ENCODE peak calls at places on chromosome 16, in four cellular contexts. C is HEK293T, G is GM12878, B is HepG2. Z is an unnamed sample.

GRCh38 chr16:57754354-57755060 is 18.9 kb downstream of the KATNB1 start:
- DNase-seq in G (no peak), C (no peak), B (no peak), Z (no peak)

GRCh38 chr16:66569131-66569530 is 2.9 kb downstream of the CMTM1 start:
- DNase-seq in G (no peak), B (no peak), C (no peak), Z (no peak)

GRCh38 chr16:67645397-67646121 is 615 bp downstream of the CARMIL2 start:
- DNase-seq in G (no peak), B (no peak), C (no peak), Z (no peak)

GRCh38 chr16:88989852-88990547 is 13.0 kb upstream of the CBFA2T3 start:
- DNase-seq in G (no peak), B (no peak), C (no peak), Z (no peak)

GRCh38 chr16:19777061-19777460 is 59.0 kb downstream of the IQCK start:
- DNase-seq in G (no peak), B (no peak), C (no peak), Z (no peak)

GRCh38 chr16:14181371-14182050 is 110.4 kb downstream of the MRTFB start:
- DNase-seq in G (no peak), B (no peak), C (no peak), Z (no peak)

GRCh38 chr16:2835638-2836493 is 5.8 kb downstream of the ZG16B start:
- DNase-seq in C (no peak), B (peak; percentile 72), G (no peak), Z (no peak)

GRCh38 chr16:12094537-12095265 is 118.2 kb downstream of the SNX29 start:
- DNase-seq in C (no peak), G (no peak), B (no peak), Z (no peak)

GRCh38 chr16:83068686-83069085 is 441.9 kb downstream of the CDH13 start:
- DNase-seq in G (no peak), C (no peak), B (no peak), Z (no peak)

GRCh38 chr16:12245088-12245922 is 268.8 kb downstream of the SNX29 start:
- DNase-seq in G (no peak), B (no peak), C (no peak), Z (no peak)

GRCh38 chr16:70772493-70772892 is 28.5 kb downstream of the VAC14 start:
- DNase-seq in C (no peak), G (no peak), B (no peak), Z (no peak)

GRCh38 chr16:9072806-9073341 is 18.6 kb upstream of the HAPSTR1 start:
- DNase-seq in C (no peak), G (peak; percentile 44), B (no peak), Z (no peak)

GRCh38 chr16:70428178-70428998 is 10.5 kb downstream of the ST3GAL2 start:
- DNase-seq in C (peak; percentile 43), B (peak; percentile 100), G (peak; percentile 79), Z (peak; percentile 96)

GRCh38 chr16:70770968-70771552 is 29.9 kb downstream of the VAC14 start:
- DNase-seq in B (peak; percentile 55), G (no peak), C (peak; percentile 67), Z (peak; percentile 84)

GRCh38 chr16:31105677-31106213 is 2.4 kb upstream of the BCKDK start:
- DNase-seq in B (peak; percentile 79), G (no peak), C (peak; percentile 79), Z (peak; percentile 87)

GRCh38 chr16:2178321-2179106 is 17.9 kb downstream of the CASKIN1 start:
- DNase-seq in C (peak; percentile 98), G (no peak), B (no peak), Z (peak; percentile 92)

GRCh38 chr16:77295896-77296295 is 96.7 kb downstream of the SYCE1L start:
- DNase-seq in B (no peak), G (no peak), C (no peak), Z (no peak)

GRCh38 chr16:81431554-81432353 is 12.9 kb upstream of the CMIP start:
- DNase-seq in B (peak; percentile 90), C (no peak), G (no peak), Z (no peak)

GRCh38 chr16:17457513-17457912 is 13.2 kb downstream of the XYLT1 start:
- DNase-seq in C (no peak), G (no peak), B (no peak), Z (no peak)

GRCh38 chr16:81610936-81611335 is 166.3 kb downstream of the CMIP start:
- DNase-seq in B (no peak), G (no peak), C (no peak), Z (no peak)

GRCh38 chr16:68792465-68793324 is 50.6 kb upstream of the TANGO6 start:
- DNase-seq in B (peak; percentile 95), G (no peak), C (no peak), Z (no peak)
- TF ChIP-seq FOXK2 in B (peak; percentile 90), G (no peak), C (no peak), Z (no peak)

GRCh38 chr16:56356276-56357241 is 68.8 kb downstream of the AMFR start:
- DNase-seq in C (peak; percentile 90), G (peak; percentile 46), B (peak; percentile 84), Z (peak; percentile 80)

GRCh38 chr16:56354746-56355145 is 70.6 kb downstream of the AMFR start:
- DNase-seq in B (no peak), C (no peak), G (no peak), Z (no peak)

GRCh38 chr16:56357291-56357764 is 68.0 kb downstream of the AMFR start:
- DNase-seq in B (no peak), G (no peak), C (no peak), Z (no peak)

GRCh38 chr16:56355221-56355620 is 70.1 kb downstream of the AMFR start:
- DNase-seq in C (no peak), G (no peak), B (no peak), Z (no peak)

DNA sequence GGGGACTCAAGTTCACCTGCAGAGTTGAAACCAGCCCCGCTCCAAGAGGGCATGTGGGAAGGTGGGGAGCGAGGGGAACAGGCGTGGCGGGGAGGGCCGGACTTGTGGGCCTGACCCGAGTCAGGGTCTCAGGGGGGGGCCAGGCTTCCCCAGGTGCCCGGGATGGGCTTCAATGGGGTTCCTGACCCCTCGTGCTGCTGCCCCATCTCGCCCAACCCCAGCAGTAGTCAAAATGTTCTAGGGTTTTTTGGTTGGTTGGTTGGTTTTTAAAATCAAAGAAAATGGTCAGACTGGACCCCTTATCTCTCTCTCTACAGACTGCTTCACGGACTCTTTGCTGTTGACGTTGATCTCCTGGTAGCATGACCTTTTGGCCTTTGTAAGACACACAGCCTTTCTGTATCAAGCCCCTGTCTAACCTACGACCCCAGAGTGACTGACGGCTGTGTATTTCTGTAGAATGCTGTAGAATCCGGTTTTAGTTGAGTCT is 69.5 kb downstream of the AMFR start:
- DNase-seq in C (no peak), B (no peak), G (no peak), Z (peak; percentile 76)
- TF ChIP-seq FOXK2 in C (no peak), B (no peak), G (no peak), Z (peak; percentile 51)

DNA sequence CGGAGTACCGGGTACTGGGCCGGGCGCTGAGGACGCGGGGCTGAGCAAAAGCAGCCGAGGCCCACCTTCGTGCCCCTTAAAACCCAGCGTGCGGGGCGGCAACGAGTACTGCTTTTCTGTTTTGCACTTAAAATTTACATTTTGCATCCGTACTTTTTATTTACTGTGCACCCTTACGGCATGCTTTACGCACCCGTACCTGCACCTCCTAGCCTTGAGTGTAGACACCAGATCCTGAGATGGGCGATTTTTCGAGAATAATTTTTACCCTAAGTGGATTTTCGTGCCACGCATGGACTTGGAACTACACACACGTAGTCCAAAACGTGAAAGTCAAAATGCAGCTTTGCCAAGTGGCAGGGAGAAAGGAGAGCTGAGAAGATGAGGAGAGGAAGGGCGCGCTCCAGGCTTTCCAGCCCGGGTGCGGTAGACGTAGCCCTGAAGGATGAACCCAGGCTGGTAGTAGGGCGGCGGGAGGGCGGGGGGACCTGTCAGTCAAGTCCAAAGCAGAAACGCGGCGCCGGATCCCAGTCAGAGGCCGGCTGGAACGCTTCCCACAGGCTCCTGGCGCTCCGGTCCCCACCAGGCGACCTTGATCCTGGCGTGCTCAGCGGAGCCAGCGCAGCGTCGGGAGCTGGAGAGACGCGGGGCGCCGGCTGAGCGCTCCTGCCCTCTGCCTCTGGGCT is 1.2 kb upstream of the CBLN1 start:
- DNase-seq in B (peak; percentile 12), C (peak; percentile 46), G (no peak), Z (no peak)
- TF ChIP-seq FOXK2 in B (no peak), C (no peak), G (no peak), Z (no peak)

DNA sequence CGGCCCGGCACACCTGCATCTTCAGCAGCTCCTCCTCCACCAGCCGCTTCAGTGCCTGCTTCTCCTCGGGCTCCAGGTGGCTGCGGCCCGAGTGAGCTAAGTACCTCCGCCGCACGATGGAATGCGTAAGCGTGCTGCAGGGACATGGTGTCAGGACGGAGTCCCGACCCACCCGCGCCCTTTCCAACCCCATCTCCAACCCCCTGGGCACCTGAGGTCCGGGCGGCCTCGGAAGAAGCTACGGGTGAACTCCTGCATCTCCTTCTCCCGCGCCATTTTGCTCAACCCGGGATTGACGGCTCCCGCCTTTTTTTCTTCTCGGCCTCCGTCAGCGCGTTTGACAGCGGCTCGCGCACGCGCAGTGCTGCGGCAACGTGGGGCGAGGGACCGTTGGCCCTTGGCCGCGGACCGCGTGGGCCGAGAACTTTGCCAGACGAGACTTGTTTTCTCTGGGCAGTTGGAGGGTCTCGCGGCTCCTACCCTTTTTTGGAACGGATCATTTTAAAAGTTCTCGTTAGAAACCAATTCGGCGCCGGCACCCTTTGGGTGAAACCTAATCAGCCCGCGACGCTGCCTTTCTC is at the start of gene HIRIP3:
- DNase-seq in C (peak; percentile 96), G (peak; percentile 35), B (peak; percentile 66), Z (peak; percentile 79)
- TF ChIP-seq FOXK2 in C (no peak), G (no peak), B (no peak), Z (no peak)

GRCh38 chr16:87132361-87133014 is 184.7 kb downstream of the C16orf95 start:
- DNase-seq in C (no peak), G (no peak), B (peak; percentile 73), Z (no peak)
- TF ChIP-seq FOXK2 in C (no peak), G (no peak), B (no peak), Z (no peak)

GRCh38 chr16:72924487-72924886 is 123.4 kb downstream of the ZFHX3 start:
- DNase-seq in G (no peak), C (no peak), B (no peak), Z (no peak)

GRCh38 chr16:72922714-72923113 is 125.2 kb downstream of the ZFHX3 start:
- DNase-seq in B (no peak), C (no peak), G (no peak), Z (no peak)

GRCh38 chr16:72921106-72921505 is 126.8 kb downstream of the ZFHX3 start:
- DNase-seq in B (no peak), C (no peak), G (no peak), Z (no peak)

GRCh38 chr16:72923757-72924156 is 124.2 kb downstream of the ZFHX3 start:
- DNase-seq in G (no peak), B (no peak), C (no peak), Z (no peak)

GRCh38 chr16:72921620-72922019 is 126.3 kb downstream of the ZFHX3 start:
- DNase-seq in G (no peak), C (no peak), B (no peak), Z (no peak)
- TF ChIP-seq FOXK2 in G (no peak), C (no peak), B (no peak), Z (no peak)

Z was measured in K562.